ENCODE peak calls at places on chromosomes 1 and 21, in seven cellular contexts. Y is HepG2, X is GM12891, W is SK-N-SH, Z is GM12878, F is H1, D is K562. P is an unnamed sample.

GRCh38 chr1:231058416-231059109 is 18.5 kb upstream of the FAM89A start:
- DNase-seq in Y (peak), X (no peak), W (no peak), Z (no peak), F (no peak), D (no peak), P (no peak)

GRCh38 chr1:201756411-201756810 is 72.5 kb upstream of the IPO9 start:
- DNase-seq in Y (no peak), X (no peak), W (no peak), Z (no peak), F (no peak), D (no peak), P (no peak)

GRCh38 chr1:31041529-31041928 is 24.0 kb downstream of the PUM1 start:
- DNase-seq in Y (peak), X (no peak), W (no peak), Z (no peak), F (no peak), D (no peak), P (no peak)

GRCh38 chr1:81682490-81682889 is 118.2 kb upstream of the ADGRL2 start:
- DNase-seq in Y (no peak), X (no peak), W (no peak), Z (no peak), F (peak), D (no peak), P (no peak)

GRCh38 chr1:236021424-236022135 is 43.3 kb downstream of the NID1 start:
- DNase-seq in Y (no peak), X (no peak), W (no peak), Z (no peak), F (no peak), D (no peak), P (no peak)

GRCh38 chr1:180486092-180486491 is 16.3 kb downstream of the ACBD6 start:
- DNase-seq in Y (no peak), X (no peak), W (no peak), Z (no peak), F (no peak), D (no peak), P (no peak)

GRCh38 chr21:28521932-28522826 is 470.5 kb downstream of the LTN1 start:
- DNase-seq in Y (no peak), X (no peak), W (peak), Z (no peak), F (peak), D (no peak), P (no peak)

GRCh38 chr1:81466970-81467369 is 333.8 kb upstream of the ADGRL2 start:
- DNase-seq in Y (no peak), X (no peak), W (no peak), Z (no peak), F (no peak), D (no peak), P (no peak)

GRCh38 chr21:28971171-28971570 is 21.5 kb downstream of the LTN1 start:
- DNase-seq in Y (no peak), X (no peak), W (no peak), Z (no peak), F (no peak), D (no peak), P (no peak)

GRCh38 chr1:37553927-37554808 is at the start of gene SNIP1:
- DNase-seq in Y (peak), X (peak), W (peak), Z (peak), F (peak), D (peak), P (peak)
- TF ChIP-seq TAF1 in Y (peak), X (peak), W (peak), Z (peak), F (peak), D (peak), P (peak)

GRCh38 chr1:71770121-71770520 is 512.2 kb downstream of the NEGR1 start:
- DNase-seq in Y (no peak), X (no peak), W (no peak), Z (no peak), F (no peak), D (no peak), P (no peak)
- TF ChIP-seq TAF1 in Y (no peak), X (no peak), W (no peak), Z (no peak), F (no peak), D (no peak), P (no peak)

DNA sequence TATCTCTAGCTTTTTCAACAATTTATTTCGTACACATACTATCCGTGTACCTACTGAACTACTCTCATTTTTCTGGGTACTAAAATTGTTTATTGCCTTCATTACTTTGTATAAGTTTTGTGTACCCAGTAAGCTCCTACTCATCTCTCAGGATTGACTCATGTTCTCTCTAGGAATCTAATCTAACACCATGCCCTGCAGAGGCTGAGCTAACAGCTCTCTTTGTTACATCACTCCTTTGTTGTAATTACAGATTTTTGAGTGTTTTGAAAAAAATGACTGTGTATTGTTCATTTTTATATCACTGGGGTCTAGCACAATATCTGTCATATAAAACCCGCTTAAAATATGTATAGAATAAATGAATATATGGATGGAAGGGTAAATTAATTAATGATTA is 167.1 kb downstream of the ATP6V1G3 start:
- DNase-seq in Y (no peak), X (no peak), W (no peak), Z (no peak), F (no peak), D (no peak), P (no peak)
- TF ChIP-seq TAF1 in Y (no peak), X (no peak), W (no peak), Z (no peak), F (no peak), D (no peak), P (no peak)

GRCh38 chr1:27551170-27551952 is 52.6 kb downstream of the AHDC1 start:
- DNase-seq in Y (no peak), X (no peak), W (no peak), Z (no peak), F (no peak), D (no peak), P (no peak)
- TF ChIP-seq TAF1 in Y (no peak), X (no peak), W (no peak), Z (no peak), F (no peak), D (no peak), P (no peak)

DNA sequence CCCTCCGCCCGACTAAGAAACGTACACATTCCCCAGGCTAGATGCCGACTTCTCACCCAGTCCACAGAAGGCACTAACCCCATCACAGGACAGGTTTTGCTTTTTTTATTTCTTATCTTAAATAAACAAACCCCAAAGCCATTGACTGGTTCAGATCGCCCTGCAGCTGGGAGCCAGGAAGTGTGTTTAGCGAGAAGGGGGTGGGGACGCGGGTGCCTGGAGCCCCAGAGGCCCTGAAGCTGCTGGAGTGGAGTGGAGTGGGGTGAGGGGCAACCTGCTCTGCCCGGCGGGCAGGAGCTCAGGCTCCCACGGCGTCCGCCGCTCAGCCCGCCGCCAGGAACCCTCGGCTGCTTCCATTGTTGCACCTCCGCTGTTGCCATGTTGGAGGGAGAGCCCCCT is 724 bp downstream of the PIK3C2B start:
- DNase-seq in Y (peak), X (no peak), W (peak), Z (no peak), F (no peak), D (peak), P (peak)
- TF ChIP-seq TAF1 in Y (no peak), X (no peak), W (no peak), Z (no peak), F (no peak), D (no peak), P (no peak)

DNA sequence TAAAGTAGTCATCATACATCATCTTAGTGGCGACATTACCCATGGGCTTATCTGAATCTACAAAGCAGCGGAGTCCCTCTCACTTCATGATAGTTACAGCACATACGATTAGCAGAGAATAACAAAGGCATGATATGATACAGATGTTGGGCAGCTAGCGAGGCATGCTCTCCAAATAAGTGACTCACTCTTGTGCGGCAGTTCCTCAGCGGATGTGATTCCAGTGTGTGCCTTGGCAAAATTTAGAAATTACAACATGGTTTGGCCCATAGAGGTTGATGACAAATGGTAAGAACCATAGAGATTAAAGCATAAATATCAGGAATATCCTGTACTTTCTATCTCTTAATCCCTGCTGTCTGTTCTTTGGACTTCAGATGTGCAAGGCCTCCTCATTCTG is 48.1 kb upstream of the PAXBP1 start:
- DNase-seq in Y (no peak), X (no peak), W (no peak), Z (no peak), F (no peak), D (no peak), P (no peak)
- TF ChIP-seq TAF1 in Y (no peak), X (no peak), W (no peak), Z (no peak), F (no peak), D (no peak), P (no peak)

GRCh38 chr1:85612704-85613361 is 32.3 kb downstream of the CCN1 start:
- DNase-seq in Y (peak), X (peak), W (no peak), Z (no peak), F (no peak), D (peak), P (no peak)
- TF ChIP-seq TAF1 in Y (no peak), X (no peak), W (peak), Z (no peak), F (no peak), D (no peak), P (no peak)

DNA sequence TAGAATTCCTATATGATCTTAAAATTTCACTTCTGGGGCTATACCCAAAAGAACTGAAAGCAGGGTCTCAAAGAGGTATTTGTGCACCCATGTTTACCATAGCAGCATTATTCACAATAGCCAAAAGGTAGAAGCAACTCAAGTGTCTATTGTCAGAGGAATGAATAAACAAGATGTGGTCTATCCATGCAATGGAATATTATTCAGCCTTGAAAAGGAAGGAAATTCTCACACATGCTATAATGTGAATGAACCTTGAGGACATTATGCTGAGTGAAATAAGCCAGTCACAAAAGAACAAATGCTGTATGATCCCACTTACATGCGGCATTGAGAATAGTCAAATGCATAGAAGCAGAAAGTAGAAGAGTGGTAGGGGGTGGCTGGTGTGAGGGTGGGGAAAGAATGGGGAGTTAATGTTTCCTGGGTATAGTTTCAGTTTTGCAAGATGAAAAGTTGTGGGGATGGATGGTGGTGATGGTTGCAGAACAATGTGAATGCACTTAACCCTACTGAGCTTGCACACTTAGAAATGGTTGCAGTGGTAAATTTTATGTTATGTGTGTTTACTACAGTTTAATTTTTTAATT is 122.4 kb downstream of the TOMM20 start:
- DNase-seq in Y (no peak), X (no peak), W (no peak), Z (peak), F (no peak), D (no peak), P (no peak)
- TF ChIP-seq TAF1 in Y (no peak), X (no peak), W (no peak), Z (no peak), F (no peak), D (no peak), P (no peak)

P was measured in GM12892.